ENCODE peak calls at places on chromosomes 5 and 9, in eight cellular contexts. X is cardiac muscle cell, G is hepatocyte, D is tibial artery, H is sigmoid colon, L is tibial nerve, E is stomach, B is A549. I is an unnamed sample. For H3K4me1, the result is how much of the 10 kb centered on the place peaks cover.

GRCh38 chr5:142841511-142842255 is 71.5 kb downstream of the ARHGAP26 start:
- DNase-seq in X (peak), L (peak), H (peak), D (peak), G (no peak), E (no peak), B (no peak), I (no peak)

GRCh38 chr5:72293495-72294055 is 26.5 kb downstream of the MRPS27 start:
- DNase-seq in G (no peak), X (no peak), D (no peak), B (no peak), H (no peak), E (no peak), L (no peak), I (no peak)

GRCh38 chr9:88694625-88695024 is 159.6 kb downstream of the NXNL2 start:
- DNase-seq in E (no peak), H (no peak), D (no peak), X (peak), G (no peak), B (no peak), L (no peak), I (no peak)

GRCh38 chr5:142000709-142001484 is 11.9 kb downstream of the GNPDA1 start:
- DNase-seq in L (no peak), D (no peak), B (no peak), X (peak), G (no peak), H (no peak), E (no peak), I (no peak)

GRCh38 chr5:139137703-139138102 is 60.5 kb downstream of the SIL1 start:
- DNase-seq in E (peak), X (peak), B (no peak), L (no peak), G (no peak), D (no peak), H (no peak), I (no peak)

GRCh38 chr5:79109527-79110492 is 1.8 kb upstream of the BHMT start:
- DNase-seq in E (no peak), B (no peak), X (no peak), G (peak), L (peak), D (no peak), H (no peak), I (no peak)

GRCh38 chr9:75803130-75803529 is 87.3 kb upstream of the PCSK5 start:
- DNase-seq in B (no peak), X (peak), E (no peak), D (no peak), H (no peak), G (peak), L (no peak), I (no peak)

GRCh38 chr9:116369706-116370105 is 216.1 kb downstream of the PAPPA start:
- DNase-seq in H (no peak), G (no peak), L (no peak), E (no peak), D (no peak), X (no peak), B (no peak), I (no peak)

GRCh38 chr9:8287501-8287900 is 487.9 kb upstream of the DMAC1 start:
- DNase-seq in H (no peak), D (no peak), B (no peak), X (no peak), G (peak), E (no peak), L (no peak), I (no peak)

GRCh38 chr9:132794730-132795380 is 83.2 kb downstream of the AK8 start:
- DNase-seq in D (no peak), H (no peak), X (no peak), E (no peak), B (no peak), L (peak), G (peak), I (no peak)

GRCh38 chr9:105132576-105132975 is 111.9 kb upstream of the SLC44A1 start:
- DNase-seq in D (no peak), L (no peak), E (no peak), H (no peak), G (peak), X (peak), B (peak), I (no peak)

DNA sequence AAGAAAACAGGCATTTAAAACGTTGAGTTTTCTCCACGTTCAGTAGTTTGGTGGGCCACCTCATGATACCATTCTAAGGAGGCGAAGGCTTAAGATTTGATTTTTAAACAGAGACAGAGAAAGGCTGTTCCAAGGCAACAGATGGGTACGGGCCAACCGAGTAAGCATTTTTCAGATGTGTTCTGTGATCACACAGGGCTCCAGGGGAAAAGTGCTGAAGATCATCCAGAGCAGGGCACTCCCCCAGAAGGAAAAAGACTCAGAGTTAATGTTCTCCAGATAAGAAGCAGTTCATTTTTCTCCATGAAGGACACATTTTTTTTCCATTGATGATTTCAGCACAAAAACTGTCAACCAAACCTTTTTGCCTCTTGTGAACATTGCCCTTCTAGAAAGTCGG is 138.8 kb downstream of the ALDH1A1 start:
- DNase-seq in L (no peak), H (no peak), E (no peak), B (no peak), G (no peak), D (no peak), X (no peak), I (no peak)
- TF ChIP-seq CTCF in L (no peak), H (no peak), E (no peak), B (no peak), G (no peak), D (no peak), X (no peak), I (no peak)

GRCh38 chr9:73154760-73155159 is 3.1 kb downstream of the ANXA1 start:
- DNase-seq in H (no peak), L (no peak), X (no peak), G (no peak), B (no peak), E (no peak), D (no peak), I (no peak)
- H3K27ac ChIP-seq in H (no peak), L (peak), X (no peak), G (no peak), B (peak), E (peak), D (peak), I (no peak)

DNA sequence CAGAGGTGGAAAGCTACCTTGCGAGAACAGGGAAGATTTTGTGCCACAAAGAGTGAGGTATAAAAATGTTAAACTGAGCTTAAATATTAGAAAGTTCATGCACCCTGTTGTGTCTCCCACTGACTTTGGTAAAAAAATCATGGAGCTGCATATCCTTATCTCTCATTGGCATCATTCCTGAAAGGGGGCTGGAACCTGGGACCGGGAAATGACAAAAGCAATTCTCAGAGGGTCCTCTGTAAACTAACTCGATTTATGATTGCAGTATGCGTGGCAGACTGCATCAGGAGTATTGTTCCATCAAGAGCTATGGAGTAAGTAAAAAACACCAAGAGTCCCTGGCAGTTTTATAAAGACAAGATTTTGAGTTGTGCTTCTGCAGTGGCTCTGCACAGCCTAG is 148.8 kb downstream of the DCP2 start:
- DNase-seq in E (no peak), D (no peak), L (no peak), G (no peak), X (peak), B (no peak), H (no peak), I (no peak)
- H3K4me1 ChIP-seq in E (under half), D (under half), L (under half), G (under half), X (under half), B (under half), H (under half), I (under half)

GRCh38 chr9:27645166-27645840 is 72.0 kb upstream of the C9orf72 start:
- DNase-seq in B (no peak), L (no peak), X (peak), E (no peak), H (no peak), G (no peak), D (no peak), I (no peak)
- TF ChIP-seq CTCF in B (no peak), L (no peak), X (no peak), E (no peak), H (no peak), G (no peak), D (no peak), I (no peak)

DNA sequence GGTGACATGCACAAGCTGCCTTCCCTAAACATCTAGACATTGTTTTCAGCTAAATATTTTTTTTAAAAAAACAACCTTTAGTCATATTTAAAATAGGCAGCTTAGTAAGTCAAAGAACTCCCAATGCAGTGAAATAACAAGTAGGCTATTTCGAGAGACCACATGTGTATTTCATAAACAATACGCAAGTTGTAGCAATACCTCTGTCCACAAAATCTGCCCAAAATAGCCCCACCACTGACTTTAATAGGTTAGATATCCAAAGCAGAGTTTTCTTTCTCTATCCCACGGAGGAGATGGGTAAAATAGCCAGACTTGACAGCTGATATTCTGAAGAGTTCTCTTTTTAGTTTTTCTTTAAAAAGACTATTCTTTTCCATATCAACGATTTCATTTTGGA is 1.2 kb downstream of the SLC24A2 start:
- DNase-seq in L (no peak), X (no peak), G (no peak), H (no peak), D (no peak), E (no peak), B (no peak), I (no peak)
- H3K27ac ChIP-seq in L (no peak), X (no peak), G (no peak), H (no peak), D (no peak), E (no peak), B (no peak), I (no peak)

GRCh38 chr5:16618138-16618897 is 1.5 kb upstream of the RETREG1 start:
- DNase-seq in X (no peak), G (peak), L (no peak), B (no peak), H (no peak), E (no peak), D (no peak), I (no peak)

GRCh38 chr5:16619136-16619535 is 2.3 kb upstream of the RETREG1 start:
- DNase-seq in B (no peak), E (no peak), G (no peak), D (no peak), X (no peak), L (no peak), H (no peak), I (no peak)

GRCh38 chr5:16616536-16617271 is at the start of gene RETREG1:
- DNase-seq in L (peak), D (peak), X (peak), H (peak), G (peak), B (peak), E (peak), I (peak)

GRCh38 chr5:16615737-16616535 is 861 bp downstream of the RETREG1 start:
- DNase-seq in L (no peak), E (no peak), H (no peak), G (peak), D (no peak), X (no peak), B (no peak), I (no peak)

DNA sequence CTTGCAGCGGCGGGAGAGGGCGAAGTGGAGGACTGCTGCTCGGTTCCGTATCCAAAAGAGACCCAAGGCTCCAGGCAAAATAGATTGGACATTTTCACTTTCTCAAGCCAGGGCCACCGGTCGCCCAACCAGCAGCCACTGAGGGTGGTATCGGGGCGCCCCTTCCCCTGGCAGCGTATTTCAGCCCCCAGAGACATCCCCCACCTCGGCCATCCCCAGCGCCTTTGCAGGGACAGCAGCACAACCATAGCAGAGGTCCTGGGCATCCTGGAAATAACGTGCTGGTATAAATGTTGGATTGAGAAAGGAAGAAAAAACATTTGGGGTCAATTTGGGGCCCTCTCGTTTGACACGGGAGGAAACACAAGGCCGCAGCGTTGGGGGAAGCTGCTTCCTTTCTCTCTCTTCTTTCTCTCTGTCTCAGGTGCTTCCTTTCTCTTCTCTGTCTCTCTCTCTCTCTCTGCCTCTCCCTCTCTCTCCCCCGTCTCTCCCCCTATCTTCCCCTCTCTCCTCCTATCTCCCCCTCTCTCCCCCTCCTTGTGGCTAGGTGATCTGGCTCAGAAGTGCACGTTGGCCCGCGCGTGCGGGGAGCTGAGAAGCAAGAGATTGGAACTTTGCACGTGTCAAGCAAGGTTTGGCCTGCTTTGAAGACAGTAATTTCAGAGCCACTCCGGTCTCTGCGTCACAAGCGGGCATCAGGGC is 626 bp upstream of the RETREG1 start:
- DNase-seq in L (no peak), X (no peak), B (no peak), G (peak), H (no peak), E (no peak), D (no peak), I (no peak)
- H3K4me1 ChIP-seq in L (under half), X (under half), B (under half), G (under half), H (under half), E (under half), D (under half), I (under half)

GRCh38 chr5:172453206-172453985 is 929 bp downstream of the SH3PXD2B start:
- DNase-seq in L (no peak), X (peak), B (peak), H (peak), D (no peak), G (peak), E (peak), I (no peak)
- TF ChIP-seq CTCF in L (peak), X (peak), B (no peak), H (peak), D (peak), G (peak), E (peak), I (no peak)

DNA sequence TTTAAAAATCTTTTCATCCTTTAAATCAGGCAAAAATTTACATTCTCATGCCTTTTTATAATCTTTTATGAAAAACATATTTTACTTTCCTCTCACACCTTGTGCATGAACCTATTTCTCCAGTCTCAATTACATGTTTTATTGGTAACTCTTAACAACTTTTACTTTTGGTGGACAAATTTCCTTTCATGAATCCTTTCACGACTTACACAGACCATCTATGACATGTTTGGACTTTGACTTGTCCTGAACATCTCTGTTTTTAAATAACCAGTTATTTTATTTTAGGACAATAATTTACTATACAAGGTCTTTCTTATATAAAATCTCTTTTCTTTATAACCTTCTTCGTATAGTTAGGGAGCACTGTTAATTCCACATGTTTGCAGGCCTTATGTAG is 26.5 kb upstream of the MTMR12 start:
- DNase-seq in L (no peak), B (no peak), D (no peak), G (no peak), X (peak), H (no peak), E (no peak), I (no peak)
- H3K27ac ChIP-seq in L (no peak), B (no peak), D (no peak), G (no peak), X (no peak), H (no peak), E (no peak), I (no peak)